ENCODE peak calls at places on chromosomes 13 and 19, in nine cellular contexts. N is GM23338, Y is SK-N-SH, M is cardiac muscle cell, Q is HCT116, P is stomach, D is ascending aorta, I is spleen, A is Peyer's patch. X is an unnamed sample. For H3K36me3 and H3K4me1, the result is how much of the 10 kb centered on the place peaks cover.

GRCh38 chr19:3113100-3114017 is 19.2 kb downstream of the GNA11 start:
- DNase-seq in N (no peak), Y (no peak), M (no peak), Q (no peak), P (no peak), D (no peak), I (no peak), A (no peak), X (no peak)

GRCh38 chr13:39297664-39298171 is 259.5 kb downstream of the NHLRC3 start:
- DNase-seq in N (no peak), Y (no peak), M (no peak), Q (no peak), P (no peak), D (no peak), I (no peak), A (no peak), X (no peak)

GRCh38 chr13:100674848-100675659 is 459 bp upstream of the TMTC4 start:
- DNase-seq in N (peak), Y (peak), M (peak), Q (peak), P (peak), D (peak), I (peak), A (peak), X (peak)

GRCh38 chr13:108270442-108270841 is 924 bp downstream of the TNFSF13B start:
- DNase-seq in N (no peak), Y (peak), M (peak), Q (no peak), P (no peak), D (no peak), I (peak), A (no peak), X (no peak)

GRCh38 chr13:36533806-36534205 is 101.5 kb downstream of the CCNA1 start:
- DNase-seq in N (no peak), Y (no peak), M (no peak), Q (no peak), P (no peak), D (no peak), I (no peak), A (no peak), X (no peak)

GRCh38 chr13:24208314-24208713 is 47.8 kb downstream of the SPATA13 start:
- DNase-seq in N (no peak), Y (no peak), M (no peak), Q (peak), P (no peak), D (no peak), I (no peak), A (no peak), X (no peak)

GRCh38 chr19:54430306-54431254 is 15.3 kb downstream of the TTYH1 start:
- DNase-seq in N (peak), Y (peak), M (peak), Q (peak), P (no peak), D (no peak), I (peak), A (no peak), X (peak)

GRCh38 chr13:77516342-77516789 is 19.1 kb upstream of the SCEL start:
- DNase-seq in N (peak), Y (no peak), M (no peak), Q (no peak), P (no peak), D (no peak), I (no peak), A (no peak), X (no peak)

GRCh38 chr13:82330499-82330898 is 1551.8 kb downstream of the SLITRK1 start:
- DNase-seq in N (peak), Y (no peak), M (no peak), Q (no peak), P (no peak), D (no peak), I (no peak), A (no peak), X (no peak)

GRCh38 chr19:51375504-51376221 is 3.2 kb upstream of the NKG7 start:
- DNase-seq in N (no peak), Y (no peak), M (no peak), Q (no peak), P (no peak), D (no peak), I (peak), A (no peak), X (no peak)

DNA sequence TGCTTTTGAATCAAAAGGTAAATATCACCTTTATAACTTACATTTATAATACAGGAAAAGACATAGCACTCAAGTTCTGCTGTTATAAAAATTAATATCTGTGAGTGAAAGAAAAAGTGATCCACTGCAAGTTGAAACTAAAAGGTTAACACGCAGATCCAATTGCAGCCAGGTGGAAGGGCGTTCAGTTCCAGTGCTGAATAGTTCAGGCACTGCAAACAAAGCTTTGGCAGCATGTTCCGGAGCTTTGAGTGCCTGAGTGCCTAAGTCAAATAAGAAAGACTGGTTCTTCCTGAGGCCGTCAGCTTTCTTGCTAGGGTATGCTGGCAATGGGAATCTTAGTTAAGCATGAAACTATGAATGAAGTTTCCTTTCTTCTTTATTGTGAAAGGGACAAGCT is 200.3 kb downstream of the LMO7 start:
- DNase-seq in N (peak), Y (no peak), M (no peak), Q (no peak), P (peak), D (no peak), I (no peak), A (no peak), X (no peak)
- H3K36me3 ChIP-seq in N (under half), Y (half or more), M (under half), Q (under half), P (under half), D (under half), I (under half), A (under half), X (under half)

GRCh38 chr19:19324059-19324755 is 3.6 kb downstream of the MAU2 start:
- DNase-seq in N (no peak), Y (no peak), M (no peak), Q (no peak), P (no peak), D (no peak), I (no peak), A (no peak), X (no peak)
- H3K4me1 ChIP-seq in N (under half), Y (under half), M (under half), Q (under half), P (under half), D (under half), I (half or more), A (under half), X (under half)

DNA sequence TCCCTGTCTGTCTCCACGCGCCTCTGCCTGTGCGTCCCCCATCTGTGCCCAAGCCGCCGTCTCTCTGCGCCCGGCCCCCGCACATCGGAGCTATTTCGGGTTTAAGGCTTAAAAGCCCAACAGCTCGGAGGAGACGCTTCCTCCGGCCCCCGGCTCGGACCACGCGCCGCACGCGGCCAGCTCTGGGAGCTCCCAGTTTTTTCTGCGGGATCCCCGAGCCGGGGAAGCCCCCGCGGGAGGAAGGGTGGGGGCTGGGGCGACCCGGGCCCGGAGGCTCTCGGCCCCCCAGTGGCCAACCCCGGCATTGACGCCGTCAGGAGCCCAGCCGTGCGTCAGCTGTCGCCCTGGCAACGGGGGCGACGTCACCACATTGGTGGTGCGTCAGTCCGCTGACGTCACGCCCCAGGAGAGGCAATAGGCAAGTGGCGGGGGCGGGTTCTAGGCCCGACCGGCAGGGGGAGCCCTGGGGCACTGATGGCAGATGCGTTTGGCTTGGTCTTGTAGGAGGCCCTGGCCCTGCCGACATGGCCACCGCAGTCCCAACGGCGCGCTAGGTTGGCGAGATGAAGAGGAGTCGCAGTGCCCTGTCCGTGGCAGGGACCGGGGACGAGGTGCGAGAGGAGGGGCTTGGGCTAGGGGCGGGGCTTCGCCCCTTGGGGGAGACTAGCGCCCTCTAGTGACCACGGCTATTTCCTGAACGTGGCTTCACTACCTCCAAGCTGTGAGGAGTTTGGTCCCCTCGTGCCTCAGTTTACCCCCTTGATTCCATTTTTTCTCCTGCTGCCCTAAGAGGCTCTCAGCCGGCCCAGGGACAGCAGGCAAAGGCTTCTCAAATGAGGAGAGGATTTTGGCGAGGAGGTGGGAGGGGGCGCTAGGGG is 3.7 kb upstream of the PDE4A start:
- DNase-seq in N (peak), Y (peak), M (peak), Q (peak), P (peak), D (peak), I (peak), A (peak), X (peak)
- H3K4me3 ChIP-seq in N (peak), Y (peak), M (peak), Q (peak), P (peak), D (peak), I (peak), A (peak), X (peak)

GRCh38 chr13:94586371-94586770 is 9.6 kb downstream of the TGDS start:
- DNase-seq in N (no peak), Y (no peak), M (no peak), Q (no peak), P (no peak), D (no peak), I (no peak), A (no peak), X (no peak)

GRCh38 chr13:94585543-94586101 is 10.3 kb downstream of the TGDS start:
- DNase-seq in N (no peak), Y (no peak), M (no peak), Q (no peak), P (no peak), D (no peak), I (no peak), A (no peak), X (no peak)

GRCh38 chr13:94588575-94588974 is 7.4 kb downstream of the TGDS start:
- DNase-seq in N (no peak), Y (no peak), M (no peak), Q (no peak), P (no peak), D (no peak), I (no peak), A (no peak), X (no peak)

GRCh38 chr13:94579063-94579462 is 16.9 kb downstream of the TGDS start:
- DNase-seq in N (no peak), Y (no peak), M (no peak), Q (no peak), P (no peak), D (no peak), I (no peak), A (no peak), X (no peak)

DNA sequence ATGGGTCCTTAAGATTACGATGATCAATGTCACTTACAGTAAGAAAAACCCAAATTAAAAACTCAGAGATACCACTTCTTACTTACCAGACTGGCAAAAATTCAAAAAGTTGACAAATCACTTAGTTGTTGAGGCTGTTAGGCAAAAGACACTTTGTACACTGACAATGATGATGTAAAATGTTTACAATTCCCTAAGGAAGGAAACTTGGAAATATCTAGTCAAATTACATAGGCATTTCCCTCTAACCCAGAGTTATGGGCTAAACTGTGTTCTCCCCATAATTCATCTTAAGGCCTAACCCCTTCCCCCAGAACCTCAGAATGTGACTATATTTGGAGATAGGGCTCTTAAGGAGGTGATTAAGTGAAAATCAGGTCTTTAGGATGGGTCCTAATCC is 12.0 kb downstream of the TGDS start:
- DNase-seq in N (no peak), Y (no peak), M (no peak), Q (no peak), P (no peak), D (no peak), I (no peak), A (no peak), X (no peak)
- H3K36me3 ChIP-seq in N (under half), Y (half or more), M (under half), Q (under half), P (under half), D (under half), I (half or more), A (under half), X (half or more)

GRCh38 chr19:17089238-17089637 is 13.7 kb downstream of the MYO9B start:
- DNase-seq in N (no peak), Y (no peak), M (no peak), Q (no peak), P (no peak), D (no peak), I (no peak), A (no peak), X (no peak)
- H3K4me1 ChIP-seq in N (under half), Y (under half), M (under half), Q (under half), P (under half), D (under half), I (half or more), A (under half), X (under half)

GRCh38 chr19:19860756-19861390 is 4.8 kb upstream of the ZNF253 start:
- DNase-seq in N (peak), Y (peak), M (peak), Q (no peak), P (no peak), D (no peak), I (peak), A (no peak), X (no peak)

GRCh38 chr19:19871932-19872331 is 6.2 kb downstream of the ZNF253 start:
- DNase-seq in N (no peak), Y (no peak), M (no peak), Q (no peak), P (no peak), D (no peak), I (no peak), A (no peak), X (no peak)

GRCh38 chr19:19865750-19866598 is at the start of gene ZNF253:
- DNase-seq in N (peak), Y (peak), M (peak), Q (no peak), P (peak), D (peak), I (peak), A (peak), X (no peak)

GRCh38 chr19:19866599-19867248 is 1.0 kb downstream of the ZNF253 start:
- DNase-seq in N (peak), Y (peak), M (peak), Q (no peak), P (no peak), D (no peak), I (peak), A (peak), X (no peak)
- H3K4me3 ChIP-seq in N (peak), Y (peak), M (peak), Q (no peak), P (peak), D (peak), I (peak), A (peak), X (no peak)

DNA sequence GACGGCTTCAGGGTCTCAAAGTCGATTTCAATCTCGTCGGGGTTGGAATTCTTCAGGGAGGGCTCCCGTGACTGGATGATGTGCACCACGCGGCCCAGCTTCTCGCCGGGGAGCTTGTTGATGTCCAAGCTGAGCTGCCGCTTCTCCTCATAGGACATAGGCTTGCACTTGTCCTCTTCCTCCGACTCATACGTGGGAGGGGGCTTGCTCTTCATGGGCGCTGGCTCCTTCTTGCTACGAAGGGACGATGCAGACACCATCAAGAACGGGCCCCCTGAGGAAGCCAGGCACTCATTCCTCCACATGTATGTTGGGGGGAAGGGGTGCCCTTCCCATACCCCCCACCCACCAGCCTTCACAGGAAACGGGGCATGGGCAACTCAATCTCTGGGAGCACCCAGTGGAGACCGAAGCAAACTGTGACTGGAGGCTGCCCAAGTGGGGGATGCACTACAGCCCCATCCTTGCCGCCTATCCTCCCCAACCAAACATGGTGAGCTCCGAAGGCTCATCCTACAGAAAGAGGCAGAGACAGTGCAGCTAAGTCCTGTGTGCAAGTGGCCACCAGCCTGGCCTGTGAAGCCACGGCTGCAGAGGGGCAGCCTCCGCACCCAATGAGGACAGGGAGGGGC is 23.2 kb upstream of the EPHX3 start:
- DNase-seq in N (no peak), Y (no peak), M (no peak), Q (no peak), P (no peak), D (no peak), I (no peak), A (no peak), X (no peak)
- H3K36me3 ChIP-seq in N (under half), Y (half or more), M (half or more), Q (under half), P (half or more), D (half or more), I (half or more), A (under half), X (half or more)

DNA sequence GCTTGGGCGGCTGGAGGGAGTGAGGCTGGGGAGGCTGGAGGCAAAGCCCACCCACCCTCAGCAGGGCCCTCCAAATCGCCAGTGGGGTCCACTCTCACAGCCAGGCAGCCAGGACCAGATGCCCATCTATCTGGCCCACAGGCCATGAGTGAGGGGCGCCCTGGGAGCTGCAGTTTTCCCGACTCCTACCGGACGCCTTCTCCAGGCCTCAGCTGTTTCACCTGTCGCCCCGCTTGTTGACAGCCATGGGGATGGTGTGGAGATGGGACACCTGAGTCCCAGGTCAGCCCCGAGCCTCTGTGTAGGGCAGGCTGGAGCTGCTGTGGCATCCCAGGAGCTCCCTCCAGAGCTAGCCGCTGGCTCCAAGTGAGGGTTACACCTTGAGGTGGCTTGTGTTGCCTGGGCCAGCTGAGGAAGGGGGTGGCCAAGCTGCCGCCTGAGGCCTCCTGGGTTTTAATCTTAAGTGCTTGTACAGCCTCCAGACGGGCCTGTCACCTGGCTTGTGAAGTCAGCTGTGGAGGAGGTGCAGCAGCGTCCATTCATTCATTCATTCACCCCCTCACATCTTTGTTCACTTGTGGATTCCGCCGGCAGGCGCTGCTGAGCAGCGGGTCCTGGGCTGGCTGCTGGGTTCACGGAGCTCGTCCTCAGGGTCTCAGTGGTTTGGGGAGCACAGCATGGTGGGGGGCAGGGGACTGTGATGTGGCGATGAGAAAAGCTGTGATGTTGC is 52.0 kb downstream of the COMP start:
- DNase-seq in N (no peak), Y (no peak), M (no peak), Q (no peak), P (no peak), D (no peak), I (no peak), A (no peak), X (no peak)
- H3K4me1 ChIP-seq in N (under half), Y (under half), M (under half), Q (under half), P (half or more), D (under half), I (under half), A (under half), X (under half)

GRCh38 chr13:99304541-99304940 is 2.7 kb downstream of the GPR183 start:
- DNase-seq in N (no peak), Y (no peak), M (no peak), Q (no peak), P (no peak), D (no peak), I (no peak), A (no peak), X (no peak)
- H3K4me3 ChIP-seq in N (no peak), Y (no peak), M (no peak), Q (no peak), P (no peak), D (peak), I (peak), A (peak), X (no peak)

X was measured in HAP-1.